ENCODE peak calls at places on chromosomes 2 and 18, in five cellular contexts. J, N, B, E and M are unnamed samples.

GRCh38 chr2:239830066-239830717 is 194.9 kb downstream of the NDUFA10 start:
- DNase-seq in J (no peak), N (no peak), B (no peak), E (no peak), M (peak; percentile 51)

GRCh38 chr2:239929504-239929903 is 95.6 kb downstream of the NDUFA10 start:
- DNase-seq in J (no peak), N (no peak), B (peak; percentile 33), E (no peak), M (peak; percentile 38)

GRCh38 chr2:12259497-12259896 is 457.2 kb upstream of the TRIB2 start:
- DNase-seq in J (no peak), N (no peak), B (no peak), E (no peak), M (no peak)

GRCh38 chr18:111292-112014 is 46.9 kb upstream of the USP14 start:
- DNase-seq in J (peak; percentile 66), N (peak; percentile 83), B (peak; percentile 68), E (peak; percentile 76), M (peak; percentile 40)

GRCh38 chr2:98378901-98379300 is 32.6 kb downstream of the CNGA3 start:
- DNase-seq in J (peak; percentile 84), N (peak; percentile 6), B (no peak), E (no peak), M (no peak)

GRCh38 chr18:49166327-49166726 is 215.6 kb upstream of the SMAD7 start:
- DNase-seq in J (no peak), N (no peak), B (no peak), E (no peak), M (no peak)

GRCh38 chr2:109129921-109130725 is 1.1 kb downstream of the SH3RF3 start:
- DNase-seq in J (no peak), N (no peak), B (no peak), E (peak; percentile 28), M (peak; percentile 46)

GRCh38 chr18:9506046-9506792 is 30.9 kb downstream of the RALBP1 start:
- DNase-seq in J (no peak), N (peak; percentile 62), B (no peak), E (no peak), M (no peak)

GRCh38 chr2:101759162-101759561 is 61.7 kb downstream of the MAP4K4 start:
- DNase-seq in J (peak; percentile 87), N (peak; percentile 27), B (no peak), E (no peak), M (no peak)

GRCh38 chr2:108866041-108866440 is 79.5 kb downstream of the CCDC138 start:
- DNase-seq in J (no peak), N (no peak), B (no peak), E (no peak), M (no peak)

GRCh38 chr18:11741505-11742145 is 52.6 kb downstream of the GNAL start:
- DNase-seq in J (no peak), N (peak; percentile 35), B (no peak), E (no peak), M (no peak)

GRCh38 chr18:29191263-29191662 is 1014.3 kb upstream of the CDH2 start:
- DNase-seq in J (peak; percentile 19), N (no peak), B (no peak), E (no peak), M (no peak)

GRCh38 chr18:68394705-68395104 is 320.2 kb downstream of the TMX3 start:
- DNase-seq in J (no peak), N (no peak), B (no peak), E (no peak), M (no peak)

GRCh38 chr2:218852911-218853667 is 6.5 kb upstream of the WNT6 start:
- DNase-seq in J (peak; percentile 43), N (peak; percentile 68), B (peak; percentile 75), E (peak; percentile 72), M (peak; percentile 63)

GRCh38 chr2:11988691-11989465 is 242.4 kb downstream of the LPIN1 start:
- DNase-seq in J (no peak), N (no peak), B (no peak), E (no peak), M (no peak)

GRCh38 chr18:23156134-23156533 is 20.8 kb downstream of the CABLES1 start:
- DNase-seq in J (no peak), N (no peak), B (no peak), E (no peak), M (no peak)

GRCh38 chr2:30185175-30185574 is 38.4 kb downstream of the YPEL5 start:
- DNase-seq in J (peak; percentile 47), N (no peak), B (no peak), E (no peak), M (no peak)

GRCh38 chr2:120803764-120804335 is 68.2 kb downstream of the GLI2 start:
- DNase-seq in J (peak; percentile 44), N (no peak), B (no peak), E (no peak), M (no peak)

GRCh38 chr18:55316615-55317184 is 271.3 kb downstream of the TCF4 start:
- DNase-seq in J (no peak), N (no peak), B (no peak), E (no peak), M (no peak)
- H3K4me1 ChIP-seq in J (peaks cover 12% of the 10 kb centered on the region), N (no peaks in the 10 kb centered on the region), B (peaks cover 67% of the 10 kb centered on the region), E (no peaks in the 10 kb centered on the region), M (peaks cover 28% of the 10 kb centered on the region)

GRCh38 chr2:89821455-89821945 is 1130.0 kb downstream of the RPIA start:
- DNase-seq in J (no peak), N (no peak), B (no peak), E (no peak), M (no peak)
- H3K9me3 ChIP-seq in J (peaks cover 61% of the 10 kb centered on the region), N (peaks cover 11% of the 10 kb centered on the region), B (peaks cover 38% of the 10 kb centered on the region), E (peaks cover 11% of the 10 kb centered on the region), M (peaks cover 69% of the 10 kb centered on the region)

DNA sequence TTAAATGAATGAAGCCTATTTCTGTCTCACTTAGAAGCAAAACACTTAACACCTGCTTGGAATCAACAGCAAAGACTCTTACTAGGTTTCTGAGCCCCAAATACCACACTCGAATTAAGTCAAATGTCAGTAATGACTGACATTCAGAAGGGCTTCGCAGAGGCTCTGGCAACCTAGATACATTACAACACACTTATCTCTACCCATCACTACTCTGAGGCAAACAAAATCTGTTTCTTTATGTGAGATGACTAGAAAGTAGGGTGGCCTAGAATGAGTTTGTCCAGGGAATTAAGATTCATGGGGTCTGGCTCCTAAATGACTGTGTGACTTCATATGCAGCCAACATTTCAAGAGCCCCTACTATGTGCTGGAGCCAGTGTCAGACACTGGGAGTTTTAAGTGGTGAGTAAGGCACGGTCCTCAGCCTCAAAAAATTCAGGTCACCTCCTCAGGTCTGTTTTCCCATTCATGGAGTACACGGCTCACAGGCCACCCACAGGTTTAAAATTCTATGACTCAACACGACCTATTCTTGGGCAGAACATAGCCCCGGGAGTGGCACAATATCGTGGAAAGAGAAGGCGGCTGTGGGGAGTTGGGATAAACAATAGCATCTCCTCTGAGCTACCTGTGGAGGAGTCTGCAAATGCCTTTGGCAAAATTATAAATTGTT is 150.3 kb upstream of the ZFP36L2 start:
- DNase-seq in J (peak; percentile 36), N (no peak), B (no peak), E (no peak), M (no peak)
- H3K4me1 ChIP-seq in J (no peaks in the 10 kb centered on the region), N (no peaks in the 10 kb centered on the region), B (peaks cover 34% of the 10 kb centered on the region), E (no peaks in the 10 kb centered on the region), M (peaks cover 4% of the 10 kb centered on the region)

GRCh38 chr2:22520337-22521288 is 864.4 kb upstream of the KLHL29 start:
- DNase-seq in J (no peak), N (no peak), B (no peak), E (no peak), M (peak; percentile 20)
- H3K9me3 ChIP-seq in J (no peaks in the 10 kb centered on the region), N (no peaks in the 10 kb centered on the region), B (no peaks in the 10 kb centered on the region), E (no peaks in the 10 kb centered on the region), M (no peaks in the 10 kb centered on the region)

GRCh38 chr2:112629823-112630222 is 15.9 kb upstream of the SLC20A1 start:
- DNase-seq in J (no peak), N (no peak), B (no peak), E (no peak), M (no peak)
- H3K4me1 ChIP-seq in J (peaks cover 74% of the 10 kb centered on the region), N (peaks cover 40% of the 10 kb centered on the region), B (peaks cover 6% of the 10 kb centered on the region), E (peaks cover 84% of the 10 kb centered on the region), M (peaks cover 28% of the 10 kb centered on the region)

DNA sequence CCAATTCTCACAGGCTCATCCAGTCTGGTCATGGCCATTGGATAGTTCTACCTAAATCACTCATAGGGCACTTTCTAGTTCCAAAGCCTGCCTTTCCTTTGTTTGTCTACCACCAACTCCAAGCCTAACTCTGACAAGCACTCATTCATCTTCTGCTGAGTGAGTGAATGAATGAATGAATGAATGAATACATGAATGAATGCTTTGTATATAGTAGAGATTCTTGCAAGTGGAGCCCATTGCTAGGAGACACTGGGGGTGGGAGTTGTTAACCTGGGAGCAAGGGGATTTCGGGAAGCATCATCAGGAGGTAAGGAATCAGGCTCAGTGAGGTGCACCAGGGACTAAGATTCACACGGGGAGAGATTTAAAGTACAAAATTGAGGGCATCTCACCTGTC is 3.3 kb upstream of the MOCOS start:
- DNase-seq in J (no peak), N (no peak), B (no peak), E (no peak), M (no peak)
- H3K9me3 ChIP-seq in J (no peaks in the 10 kb centered on the region), N (no peaks in the 10 kb centered on the region), B (no peaks in the 10 kb centered on the region), E (no peaks in the 10 kb centered on the region), M (no peaks in the 10 kb centered on the region)

GRCh38 chr2:10285191-10285577 is 17.5 kb upstream of the HPCAL1 start:
- DNase-seq in J (no peak), N (no peak), B (no peak), E (no peak), M (no peak)

GRCh38 chr2:10282621-10283105 is 20.0 kb upstream of the HPCAL1 start:
- DNase-seq in J (no peak), N (no peak), B (no peak), E (no peak), M (no peak)

GRCh38 chr2:10283106-10284062 is 19.3 kb upstream of the HPCAL1 start:
- DNase-seq in J (peak; percentile 85), N (peak; percentile 90), B (peak; percentile 68), E (no peak), M (no peak)

GRCh38 chr2:10285578-10286198 is 17.0 kb upstream of the HPCAL1 start:
- DNase-seq in J (peak; percentile 49), N (no peak), B (peak; percentile 86), E (no peak), M (peak; percentile 80)

DNA sequence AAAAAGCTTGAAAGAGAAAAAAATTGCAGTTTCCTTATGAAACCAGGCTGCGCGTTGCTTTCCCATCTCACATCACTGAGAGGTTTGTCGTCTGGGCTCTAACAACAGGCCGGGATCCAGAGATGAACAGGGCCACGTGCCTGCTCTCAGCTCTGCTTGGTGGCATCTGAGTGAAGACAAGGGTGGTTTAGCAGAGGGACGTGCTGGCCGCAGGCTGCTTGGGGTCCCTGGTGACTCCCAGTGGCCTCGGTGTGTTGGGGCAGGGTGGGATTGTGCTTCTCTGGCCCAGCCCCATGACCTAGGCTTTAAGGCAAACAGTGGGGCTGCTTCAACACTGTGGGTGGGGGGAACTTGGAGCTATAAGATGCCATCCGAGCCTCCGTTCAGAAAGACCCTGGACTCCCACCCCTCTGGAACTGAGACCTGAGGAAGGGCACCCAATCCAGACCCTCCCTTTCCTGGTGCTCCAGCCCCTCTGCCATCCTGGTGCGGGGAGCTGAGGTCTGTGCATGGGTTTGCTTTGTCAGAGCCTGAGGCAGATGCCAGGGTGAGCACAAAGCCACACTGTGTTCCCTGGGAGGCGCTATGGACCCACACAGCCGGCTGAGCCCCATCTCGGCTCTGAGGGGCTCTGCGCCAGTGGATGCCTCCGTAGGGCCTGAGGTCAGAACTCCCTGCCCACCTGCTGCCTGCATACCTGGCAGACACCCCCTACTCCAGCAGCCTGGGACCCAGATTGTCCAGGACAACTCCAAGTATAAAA is 18.4 kb upstream of the HPCAL1 start:
- DNase-seq in J (no peak), N (no peak), B (peak; percentile 47), E (no peak), M (no peak)
- H3K4me1 ChIP-seq in J (peaks cover 61% of the 10 kb centered on the region), N (peaks cover 36% of the 10 kb centered on the region), B (peaks cover 13% of the 10 kb centered on the region), E (no peaks in the 10 kb centered on the region), M (peaks cover 23% of the 10 kb centered on the region)